ENCODE peak calls at places on chromosomes 11 and 22, in ten cellular contexts. R, Z, K, W, N, C, X, A, I and M are unnamed samples.
A peak's percentile ranks its signal among the peaks of the same experiment; 100 is the strongest.

GRCh38 chr22:29078869-29079207 is 6.0 kb downstream of the KREMEN1 start:
- ATAC-seq in I (peak; percentile 6), C (no peak), X (no peak), Z (no peak), R (no peak), A (no peak), W (no peak), N (no peak), K (no peak), M (no peak)

GRCh38 chr11:37533087-37533486 is 935.1 kb upstream of the RAG2 start:
- ATAC-seq in Z (no peak), A (no peak), N (no peak), X (no peak), C (no peak), I (no peak), W (no peak), R (no peak), K (no peak), M (no peak)

GRCh38 chr22:22836635-22837034 is 51.0 kb upstream of the IGLL5 start:
- ATAC-seq in C (no peak), W (no peak), K (no peak), N (no peak), I (no peak), R (no peak), Z (no peak), X (no peak), A (no peak), M (no peak)

GRCh38 chr22:50304528-50305392 is 2.7 kb downstream of the PLXNB2 start:
- ATAC-seq in K (peak; percentile 5), Z (no peak), X (no peak), N (peak; percentile 30), W (no peak), R (no peak), C (peak; percentile 10), I (peak; percentile 5), A (peak; percentile 14), M (no peak)

GRCh38 chr11:122775675-122776271 is 62.5 kb upstream of the CRTAM start:
- ATAC-seq in N (no peak), X (no peak), C (no peak), Z (no peak), R (no peak), W (no peak), A (no peak), K (no peak), I (no peak), M (no peak)

GRCh38 chr11:93268287-93269040 is 62.1 kb upstream of the DEUP1 start:
- ATAC-seq in R (no peak), N (no peak), X (peak; percentile 56), A (no peak), I (no peak), W (no peak), C (no peak), K (no peak), Z (no peak), M (no peak)

GRCh38 chr11:64019106-64020031 is 16.4 kb upstream of the FLRT1 start:
- ATAC-seq in X (no peak), C (no peak), R (no peak), Z (no peak), K (no peak), I (peak; percentile 7), A (no peak), N (peak; percentile 45), W (peak; percentile 6), M (no peak)

GRCh38 chr11:2483426-2483825 is 38.6 kb downstream of the KCNQ1 start:
- ATAC-seq in X (no peak), W (no peak), I (peak; percentile 30), K (no peak), A (no peak), N (no peak), Z (no peak), C (no peak), R (no peak), M (no peak)

GRCh38 chr11:62600367-62601113 is 1.1 kb downstream of the MTA2 start:
- ATAC-seq in K (no peak), C (no peak), X (no peak), W (no peak), Z (no peak), A (no peak), I (no peak), N (no peak), R (no peak), M (no peak)

GRCh38 chr11:57325735-57326048 is 940 bp upstream of the TNKS1BP1 start:
- ATAC-seq in W (peak; percentile 20), R (no peak), N (peak; percentile 19), A (no peak), X (no peak), K (peak; percentile 33), C (peak; percentile 1), Z (no peak), I (peak; percentile 2), M (peak; percentile 33)

GRCh38 chr11:14449302-14449714 is 50.3 kb downstream of the COPB1 start:
- ATAC-seq in Z (no peak), K (no peak), C (peak; percentile 47), I (peak; percentile 19), W (peak; percentile 28), N (peak; percentile 18), R (no peak), X (no peak), A (no peak), M (no peak)

GRCh38 chr11:75456596-75456995 is 23.6 kb upstream of the KLHL35 start:
- ATAC-seq in X (no peak), K (no peak), Z (no peak), A (no peak), W (no peak), I (no peak), N (no peak), C (peak; percentile 30), R (no peak), M (no peak)

GRCh38 chr11:47155914-47156313 is 20.8 kb downstream of the ARFGAP2 start:
- ATAC-seq in A (no peak), C (no peak), K (no peak), W (no peak), R (no peak), X (no peak), I (no peak), Z (no peak), N (no peak), M (no peak)

GRCh38 chr22:20237480-20238440 is 30.4 kb downstream of the RTN4R start:
- ATAC-seq in X (peak; percentile 47), K (peak; percentile 39), R (peak; percentile 85), A (peak; percentile 80), W (no peak), Z (peak; percentile 74), I (no peak), N (peak; percentile 40), C (no peak), M (no peak)

GRCh38 chr11:44130751-44131150 is 35.3 kb downstream of the EXT2 start:
- ATAC-seq in Z (no peak), C (no peak), W (peak; percentile 70), X (no peak), I (peak; percentile 73), N (no peak), R (no peak), A (no peak), K (no peak), M (no peak)

GRCh38 chr11:116647305-116648080 is 125.3 kb downstream of the BUD13 start:
- ATAC-seq in X (no peak), R (no peak), W (no peak), C (no peak), A (no peak), N (no peak), I (no peak), K (no peak), Z (no peak), M (no peak)

GRCh38 chr11:65134952-65135632 is 773 bp upstream of the SYVN1 start:
- ATAC-seq in W (peak; percentile 89), K (peak; percentile 94), A (peak; percentile 86), C (peak; percentile 93), R (peak; percentile 88), Z (peak; percentile 88), N (peak; percentile 89), X (peak; percentile 87), I (peak; percentile 91), M (peak; percentile 95)

GRCh38 chr11:2097356-2097997 is 41.7 kb downstream of the IGF2 start:
- ATAC-seq in C (peak; percentile 26), I (peak; percentile 29), A (no peak), K (peak; percentile 47), Z (no peak), N (peak; percentile 56), R (no peak), W (peak; percentile 80), X (no peak), M (peak; percentile 82)

GRCh38 chr11:35461917-35462316 is 42.6 kb upstream of the SLC1A2 start:
- ATAC-seq in Z (no peak), X (no peak), N (no peak), A (no peak), R (no peak), W (no peak), K (no peak), C (peak; percentile 43), I (no peak), M (no peak)

GRCh38 chr22:43236401-43237166 is 49.6 kb upstream of the TTLL12 start:
- ATAC-seq in Z (no peak), I (peak; percentile 80), K (peak; percentile 73), A (no peak), C (no peak), X (no peak), R (no peak), N (peak; percentile 75), W (peak; percentile 59), M (no peak)

GRCh38 chr22:42379961-42380537 is 52.2 kb downstream of the NFAM1 start:
- ATAC-seq in W (no peak), R (no peak), C (no peak), X (no peak), K (no peak), I (no peak), N (no peak), Z (no peak), A (no peak), M (no peak)

GRCh38 chr11:20407344-20407743 is 19.8 kb downstream of the PRMT3 start:
- ATAC-seq in Z (no peak), C (no peak), A (no peak), R (no peak), K (no peak), N (no peak), X (no peak), W (no peak), I (no peak), M (no peak)

GRCh38 chr11:111513240-111513605 is 1.0 kb upstream of the BTG4 start:
- ATAC-seq in W (no peak), I (peak; percentile 16), C (peak; percentile 75), N (peak; percentile 17), R (peak; percentile 52), X (peak; percentile 46), K (peak; percentile 36), A (no peak), Z (peak; percentile 34), M (no peak)

GRCh38 chr22:46406349-46406748 is 70.8 kb downstream of the TRMU start:
- ATAC-seq in X (no peak), N (no peak), A (no peak), Z (no peak), I (peak; percentile 88), C (no peak), K (no peak), W (peak; percentile 85), R (no peak), M (no peak)

GRCh38 chr11:13928566-13929251 is 33.8 kb upstream of the SPON1 start:
- ATAC-seq in R (no peak), A (no peak), X (peak; percentile 49), C (no peak), K (peak; percentile 66), I (peak; percentile 81), W (peak; percentile 47), Z (peak; percentile 28), N (peak; percentile 57), M (no peak)

GRCh38 chr11:125154380-125155099 is 10.0 kb upstream of the PKNOX2 start:
- ATAC-seq in N (no peak), K (no peak), R (no peak), W (no peak), Z (no peak), A (no peak), X (peak; percentile 4), C (no peak), I (no peak), M (no peak)

GRCh38 chr11:12126352-12127019 is 16.1 kb downstream of the MICAL2 start:
- ATAC-seq in R (no peak), W (no peak), K (peak; percentile 43), C (peak; percentile 41), A (no peak), N (peak; percentile 45), Z (no peak), I (peak; percentile 64), X (peak; percentile 32), M (no peak)

GRCh38 chr11:36296925-36297604 is 977 bp downstream of the PRR5L start:
- ATAC-seq in A (no peak), N (no peak), Z (no peak), K (no peak), I (peak; percentile 28), C (peak; percentile 23), W (no peak), R (no peak), X (no peak), M (no peak)